ENCODE peak calls at places on chromosomes 12 and 14, in four cellular contexts. One of them, this sample, is unnamed.
A peak's percentile ranks its signal among the peaks of the same experiment; 100 is the strongest.

GRCh38 chr12:15962760-15963159 is 51.6 kb downstream of the DERA start:
- DNase-seq in CD8-positive, alpha-beta T cell: no peak
- DNase-seq in uterus: no peak
- DNase-seq in thoracic aorta: no peak
- DNase-seq in this sample: peak; percentile 95

GRCh38 chr12:59736359-59736758 is 140.5 kb downstream of the SLC16A7 start:
- DNase-seq in uterus: no peak
- DNase-seq in CD8-positive, alpha-beta T cell: no peak
- DNase-seq in thoracic aorta: no peak
- DNase-seq in this sample: no peak

GRCh38 chr14:29805415-29806123 is 122.1 kb downstream of the PRKD1 start:
- DNase-seq in thoracic aorta: peak; percentile 41
- DNase-seq in CD8-positive, alpha-beta T cell: no peak
- DNase-seq in uterus: peak; percentile 45
- DNase-seq in this sample: peak; percentile 51

GRCh38 chr14:85131523-85131922 is 398.4 kb upstream of the FLRT2 start:
- DNase-seq in CD8-positive, alpha-beta T cell: no peak
- DNase-seq in uterus: no peak
- DNase-seq in thoracic aorta: no peak
- DNase-seq in this sample: peak; percentile 70

GRCh38 chr12:100187857-100188519 is 12.6 kb upstream of the ACTR6 start:
- DNase-seq in uterus: no peak
- DNase-seq in CD8-positive, alpha-beta T cell: no peak
- DNase-seq in thoracic aorta: no peak
- DNase-seq in this sample: no peak

GRCh38 chr14:104134061-104134965 is 4.1 kb upstream of the KIF26A start:
- DNase-seq in uterus: no peak
- DNase-seq in CD8-positive, alpha-beta T cell: no peak
- DNase-seq in thoracic aorta: no peak
- DNase-seq in this sample: no peak

GRCh38 chr12:48004039-48004940 is at the start of gene COL2A1:
- DNase-seq in thoracic aorta: no peak
- DNase-seq in uterus: no peak
- DNase-seq in CD8-positive, alpha-beta T cell: no peak
- DNase-seq in this sample: peak; percentile 38

GRCh38 chr14:98965061-98965460 is 306.9 kb downstream of the BCL11B start:
- DNase-seq in thoracic aorta: no peak
- DNase-seq in uterus: no peak
- DNase-seq in CD8-positive, alpha-beta T cell: peak; percentile 55
- DNase-seq in this sample: no peak

GRCh38 chr14:23095196-23096108 is at the start of gene C14orf119:
- DNase-seq in uterus: peak; percentile 100
- DNase-seq in thoracic aorta: peak; percentile 100
- DNase-seq in CD8-positive, alpha-beta T cell: no peak
- DNase-seq in this sample: peak; percentile 99

GRCh38 chr14:92259613-92260357 is 63.2 kb upstream of the SLC24A4 start:
- DNase-seq in uterus: no peak
- DNase-seq in CD8-positive, alpha-beta T cell: no peak
- DNase-seq in thoracic aorta: no peak
- DNase-seq in this sample: no peak

GRCh38 chr14:30874999-30875787 is 834 bp downstream of the COCH start:
- DNase-seq in uterus: no peak
- DNase-seq in thoracic aorta: no peak
- DNase-seq in CD8-positive, alpha-beta T cell: no peak
- DNase-seq in this sample: no peak

GRCh38 chr14:96583605-96584041 is 81.4 kb downstream of the PAPOLA start:
- DNase-seq in uterus: no peak
- DNase-seq in thoracic aorta: no peak
- DNase-seq in CD8-positive, alpha-beta T cell: peak; percentile 45
- DNase-seq in this sample: no peak

GRCh38 chr14:35051796-35052195 is 5.7 kb downstream of the FAM177A1 start:
- DNase-seq in CD8-positive, alpha-beta T cell: no peak
- DNase-seq in uterus: no peak
- DNase-seq in thoracic aorta: no peak
- DNase-seq in this sample: no peak

GRCh38 chr12:42679402-42679801 is 89.9 kb upstream of the PRICKLE1 start:
- DNase-seq in CD8-positive, alpha-beta T cell: no peak
- DNase-seq in thoracic aorta: no peak
- DNase-seq in uterus: no peak
- DNase-seq in this sample: no peak

GRCh38 chr14:24164591-24164991 is 3.5 kb downstream of the IRF9 start:
- DNase-seq in thoracic aorta: no peak
- DNase-seq in CD8-positive, alpha-beta T cell: no peak
- DNase-seq in uterus: no peak
- DNase-seq in this sample: no peak

GRCh38 chr14:76208340-76208739 is 56.6 kb downstream of the GPATCH2L start:
- DNase-seq in uterus: no peak
- DNase-seq in CD8-positive, alpha-beta T cell: no peak
- DNase-seq in thoracic aorta: no peak
- DNase-seq in this sample: peak; percentile 14

GRCh38 chr14:68977741-68978549 is 1.2 kb downstream of the ACTN1 start:
- DNase-seq in thoracic aorta: peak; percentile 62
- DNase-seq in CD8-positive, alpha-beta T cell: peak; percentile 81
- DNase-seq in uterus: peak; percentile 82
- DNase-seq in this sample: peak; percentile 83

GRCh38 chr12:91651728-91652127 is 469.1 kb upstream of the DCN start:
- DNase-seq in CD8-positive, alpha-beta T cell: no peak
- DNase-seq in thoracic aorta: no peak
- DNase-seq in uterus: no peak
- DNase-seq in this sample: no peak

GRCh38 chr14:82091097-82091496 is 557.4 kb upstream of the SEL1L start:
- DNase-seq in uterus: no peak
- DNase-seq in CD8-positive, alpha-beta T cell: no peak
- DNase-seq in thoracic aorta: no peak
- DNase-seq in this sample: no peak

GRCh38 chr12:124732275-124733075 is 131.2 kb downstream of the SCARB1 start:
- DNase-seq in CD8-positive, alpha-beta T cell: no peak
- DNase-seq in thoracic aorta: no peak
- DNase-seq in uterus: no peak
- DNase-seq in this sample: no peak

GRCh38 chr12:75766263-75767160 is 255.1 kb upstream of the KRR1 start:
- DNase-seq in CD8-positive, alpha-beta T cell: no peak
- DNase-seq in uterus: no peak
- DNase-seq in thoracic aorta: no peak
- DNase-seq in this sample: peak; percentile 84

GRCh38 chr14:101582294-101582693 is 21.0 kb downstream of the DIO3 start:
- DNase-seq in CD8-positive, alpha-beta T cell: no peak
- DNase-seq in thoracic aorta: no peak
- DNase-seq in uterus: no peak
- DNase-seq in this sample: no peak

GRCh38 chr14:101584049-101584859 is 23.0 kb downstream of the DIO3 start:
- DNase-seq in thoracic aorta: no peak
- DNase-seq in uterus: peak; percentile 76
- DNase-seq in CD8-positive, alpha-beta T cell: no peak
- DNase-seq in this sample: no peak

GRCh38 chr14:101585211-101585610 is 23.9 kb downstream of the DIO3 start:
- DNase-seq in uterus: no peak
- DNase-seq in thoracic aorta: no peak
- DNase-seq in CD8-positive, alpha-beta T cell: no peak
- DNase-seq in this sample: no peak

GRCh38 chr14:101583006-101583708 is 21.9 kb downstream of the DIO3 start:
- DNase-seq in CD8-positive, alpha-beta T cell: no peak
- DNase-seq in thoracic aorta: no peak
- DNase-seq in uterus: no peak
- DNase-seq in this sample: no peak

DNA sequence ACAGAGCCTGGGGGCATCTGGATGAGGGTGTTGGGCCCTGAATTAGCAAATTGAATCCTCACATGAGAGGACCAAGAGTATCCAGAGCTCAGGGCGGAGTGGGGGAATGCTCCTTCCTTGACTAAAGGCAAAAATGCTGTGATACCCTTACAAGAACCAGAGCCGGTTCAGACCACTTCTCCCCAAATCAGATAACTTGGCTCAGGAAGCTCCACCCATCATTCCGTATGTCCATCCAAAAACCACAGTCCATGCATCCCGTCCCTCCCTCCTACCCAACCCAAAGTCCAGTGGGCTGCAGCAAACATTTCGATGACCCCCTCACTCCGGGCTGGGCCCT is 22.4 kb downstream of the DIO3 start:
- DNase-seq in uterus: no peak
- DNase-seq in CD8-positive, alpha-beta T cell: no peak
- DNase-seq in thoracic aorta: no peak
- DNase-seq in this sample: no peak
- H3K4me3 ChIP-seq in uterus: no peak overlapping the region
- H3K4me3 ChIP-seq in CD8-positive, alpha-beta T cell: no peak overlapping the region
- H3K4me3 ChIP-seq in thoracic aorta: no peak overlapping the region
- H3K4me3 ChIP-seq in this sample: no peak overlapping the region

GRCh38 chr14:32254952-32255679 is 52.0 kb upstream of the RNU6-8 start:
- DNase-seq in thoracic aorta: peak; percentile 40
- DNase-seq in uterus: peak; percentile 66
- DNase-seq in CD8-positive, alpha-beta T cell: peak; percentile 58
- DNase-seq in this sample: peak; percentile 78

GRCh38 chr14:32250681-32251080 is 47.6 kb upstream of the RNU6-8 start:
- DNase-seq in uterus: no peak
- DNase-seq in thoracic aorta: no peak
- DNase-seq in CD8-positive, alpha-beta T cell: no peak
- DNase-seq in this sample: no peak

GRCh38 chr14:32249780-32250179 is 46.7 kb upstream of the RNU6-8 start:
- DNase-seq in thoracic aorta: no peak
- DNase-seq in uterus: no peak
- DNase-seq in CD8-positive, alpha-beta T cell: no peak
- DNase-seq in this sample: peak; percentile 78

GRCh38 chr14:32252030-32252670 is 49.1 kb upstream of the RNU6-8 start:
- DNase-seq in thoracic aorta: peak; percentile 14
- DNase-seq in uterus: no peak
- DNase-seq in CD8-positive, alpha-beta T cell: peak; percentile 60
- DNase-seq in this sample: peak; percentile 76

GRCh38 chr14:32251530-32251929 is 48.5 kb upstream of the RNU6-8 start:
- DNase-seq in CD8-positive, alpha-beta T cell: no peak
- DNase-seq in uterus: no peak
- DNase-seq in thoracic aorta: no peak
- DNase-seq in this sample: no peak
- TF ChIP-seq CTCF in CD8-positive, alpha-beta T cell: no peak
- TF ChIP-seq CTCF in uterus: no peak
- TF ChIP-seq CTCF in thoracic aorta: no peak
- TF ChIP-seq CTCF in this sample: no peak

GRCh38 chr12:130186101-130186465 is 23.8 kb downstream of the FZD10 start:
- DNase-seq in thoracic aorta: no peak
- DNase-seq in CD8-positive, alpha-beta T cell: no peak
- DNase-seq in uterus: no peak
- DNase-seq in this sample: no peak

GRCh38 chr12:130183585-130184370 is 21.5 kb downstream of the FZD10 start:
- DNase-seq in uterus: no peak
- DNase-seq in CD8-positive, alpha-beta T cell: no peak
- DNase-seq in thoracic aorta: no peak
- DNase-seq in this sample: no peak

GRCh38 chr12:130186631-130187269 is 24.5 kb downstream of the FZD10 start:
- DNase-seq in CD8-positive, alpha-beta T cell: no peak
- DNase-seq in uterus: no peak
- DNase-seq in thoracic aorta: no peak
- DNase-seq in this sample: peak; percentile 71

GRCh38 chr12:130185455-130186100 is 23.3 kb downstream of the FZD10 start:
- DNase-seq in thoracic aorta: no peak
- DNase-seq in CD8-positive, alpha-beta T cell: no peak
- DNase-seq in uterus: no peak
- DNase-seq in this sample: no peak

GRCh38 chr12:130184531-130185090 is 22.3 kb downstream of the FZD10 start:
- DNase-seq in thoracic aorta: no peak
- DNase-seq in uterus: no peak
- DNase-seq in CD8-positive, alpha-beta T cell: no peak
- DNase-seq in this sample: no peak
- H3K4me3 ChIP-seq in thoracic aorta: no peak overlapping the region
- H3K4me3 ChIP-seq in uterus: no peak overlapping the region
- H3K4me3 ChIP-seq in CD8-positive, alpha-beta T cell: no peak overlapping the region
- H3K4me3 ChIP-seq in this sample: no peak overlapping the region

GRCh38 chr14:93304771-93305170 is 28.1 kb downstream of the BTBD7 start:
- DNase-seq in thoracic aorta: no peak
- DNase-seq in uterus: no peak
- DNase-seq in CD8-positive, alpha-beta T cell: no peak
- DNase-seq in this sample: peak; percentile 53
- TF ChIP-seq CTCF in thoracic aorta: no peak
- TF ChIP-seq CTCF in uterus: no peak
- TF ChIP-seq CTCF in CD8-positive, alpha-beta T cell: no peak
- TF ChIP-seq CTCF in this sample: no peak

GRCh38 chr12:132561784-132562156 is 48.6 kb downstream of the LRCOL1 start:
- DNase-seq in uterus: no peak
- DNase-seq in CD8-positive, alpha-beta T cell: no peak
- DNase-seq in thoracic aorta: no peak
- DNase-seq in this sample: peak; percentile 32
- H3K4me3 ChIP-seq in uterus: no peak overlapping the region
- H3K4me3 ChIP-seq in CD8-positive, alpha-beta T cell: no peak overlapping the region
- H3K4me3 ChIP-seq in thoracic aorta: no peak overlapping the region
- H3K4me3 ChIP-seq in this sample: no peak overlapping the region

GRCh38 chr12:18888062-18888461 is 150.1 kb downstream of the CAPZA3 start:
- DNase-seq in thoracic aorta: no peak
- DNase-seq in uterus: no peak
- DNase-seq in CD8-positive, alpha-beta T cell: no peak
- DNase-seq in this sample: no peak

GRCh38 chr12:18887368-18887767 is 149.4 kb downstream of the CAPZA3 start:
- DNase-seq in thoracic aorta: no peak
- DNase-seq in CD8-positive, alpha-beta T cell: no peak
- DNase-seq in uterus: no peak
- DNase-seq in this sample: no peak

GRCh38 chr12:18886962-18887361 is 149.0 kb downstream of the CAPZA3 start:
- DNase-seq in CD8-positive, alpha-beta T cell: no peak
- DNase-seq in thoracic aorta: no peak
- DNase-seq in uterus: no peak
- DNase-seq in this sample: no peak

DNA sequence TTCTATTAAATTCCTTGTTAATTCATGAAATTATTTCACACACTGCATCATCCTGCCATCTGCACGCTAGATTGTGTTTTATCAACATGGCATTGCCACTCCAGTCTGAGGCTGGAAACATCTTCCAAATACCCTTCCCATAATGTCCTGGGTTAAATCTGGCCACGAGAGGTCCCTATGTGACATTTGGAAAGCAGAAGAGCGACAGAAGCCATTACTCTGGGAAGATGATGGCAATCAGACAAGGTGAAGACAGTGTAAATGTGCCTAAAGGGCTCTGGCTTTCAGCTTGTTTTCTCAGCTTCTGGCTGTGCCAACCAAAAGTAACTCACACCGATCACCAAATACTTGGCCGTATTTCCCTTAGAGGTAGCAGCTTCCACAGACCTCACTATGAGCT is 144.8 kb downstream of the CAPZA3 start:
- DNase-seq in CD8-positive, alpha-beta T cell: no peak
- DNase-seq in uterus: no peak
- DNase-seq in thoracic aorta: no peak
- DNase-seq in this sample: no peak
- TF ChIP-seq CTCF in CD8-positive, alpha-beta T cell: no peak
- TF ChIP-seq CTCF in uterus: no peak
- TF ChIP-seq CTCF in thoracic aorta: no peak
- TF ChIP-seq CTCF in this sample: peak; percentile 12

DNA sequence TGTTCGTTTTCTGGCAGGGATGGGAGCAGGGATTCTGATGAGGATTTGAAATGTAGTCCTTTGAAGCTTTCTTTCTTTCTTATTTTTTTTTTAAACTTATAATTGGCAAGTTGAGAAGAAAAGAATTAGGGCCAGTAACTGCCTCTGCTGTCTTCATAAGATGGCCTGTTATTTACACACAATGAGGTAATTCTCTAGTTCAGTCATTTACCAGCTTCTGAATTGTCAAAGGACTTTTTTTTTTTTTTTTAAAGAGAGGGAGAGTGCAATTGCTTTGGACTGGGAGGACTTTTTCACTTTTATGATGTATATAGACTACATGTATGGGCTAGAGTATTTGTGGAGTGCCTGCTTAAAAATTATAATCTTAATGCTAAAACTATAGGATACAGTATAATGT is 29.1 kb downstream of the PALS1 start:
- DNase-seq in CD8-positive, alpha-beta T cell: no peak
- DNase-seq in thoracic aorta: no peak
- DNase-seq in uterus: no peak
- DNase-seq in this sample: no peak
- H3K4me3 ChIP-seq in CD8-positive, alpha-beta T cell: no peak overlapping the region
- H3K4me3 ChIP-seq in thoracic aorta: no peak overlapping the region
- H3K4me3 ChIP-seq in uterus: no peak overlapping the region
- H3K4me3 ChIP-seq in this sample: no peak overlapping the region

This sample was measured in epithelial cell of esophagus.